ENCODE peak calls at places on chromosomes 2 and 18, in four cellular contexts. S is PC-9, V is heart right ventricle, M is SHP77. I is an unnamed sample.

GRCh38 chr2:76197428-76197827 is 486.7 kb upstream of the GCFC2 start:
- DNase-seq in S (no peak), V (no peak), M (no peak), I (no peak)

GRCh38 chr2:11744631-11745394 is 1.6 kb upstream of the LPIN1 start:
- DNase-seq in M (peak), V (no peak), S (peak), I (peak)

GRCh38 chr18:5276947-5277346 is 18.6 kb downstream of the ZBTB14 start:
- DNase-seq in M (no peak), S (no peak), V (no peak), I (no peak)

GRCh38 chr2:176582990-176583481 is 313.8 kb downstream of the MTX2 start:
- DNase-seq in V (no peak), M (no peak), S (peak), I (no peak)

GRCh38 chr2:228675042-228675441 is 493.6 kb upstream of the SPHKAP start:
- DNase-seq in S (no peak), V (no peak), M (no peak), I (no peak)

GRCh38 chr2:56287974-56288373 is 104.2 kb downstream of the CCDC85A start:
- DNase-seq in V (no peak), S (no peak), M (no peak), I (no peak)

GRCh38 chr2:160736629-160737028 is 243.0 kb upstream of the RBMS1 start:
- DNase-seq in V (no peak), M (no peak), S (peak), I (no peak)

GRCh38 chr2:27182346-27182745 is 29.5 kb upstream of the ATRAID start:
- DNase-seq in S (no peak), V (no peak), M (no peak), I (no peak)

GRCh38 chr18:70376914-70377258 is 88.0 kb downstream of the SOCS6 start:
- DNase-seq in M (no peak), V (no peak), S (no peak), I (no peak)

GRCh38 chr18:56148373-56148772 is 490.0 kb downstream of the TXNL1 start:
- DNase-seq in M (no peak), V (no peak), S (no peak), I (no peak)

GRCh38 chr2:51706220-51706619 is 674.3 kb upstream of the NRXN1 start:
- DNase-seq in S (no peak), M (no peak), V (no peak), I (no peak)

GRCh38 chr2:72759755-72760154 is 66.1 kb downstream of the EXOC6B start:
- DNase-seq in M (no peak), V (no peak), S (no peak), I (no peak)

GRCh38 chr2:100071350-100072043 is 70.9 kb downstream of the AFF3 start:
- DNase-seq in S (no peak), M (no peak), V (no peak), I (no peak)

GRCh38 chr18:55573386-55573785 is 14.6 kb downstream of the TCF4 start:
- DNase-seq in V (no peak), M (no peak), S (no peak), I (no peak)

GRCh38 chr2:181188605-181189004 is 208.2 kb downstream of the UBE2E3 start:
- DNase-seq in S (no peak), V (no peak), M (no peak), I (no peak)

GRCh38 chr2:38013158-38013752 is 62.7 kb downstream of the CYP1B1 start:
- DNase-seq in S (no peak), V (no peak), M (no peak), I (no peak)

I was measured in psoas muscle.